ENCODE peak calls at places on chromosomes 7 and 10, in seven cellular contexts. A is mucosa of descending colon, M is HFFc6, W is astrocyte of the spinal cord, N is AG09309, G is GM12865, E is upper lobe of left lung. F is an unnamed sample.

GRCh38 chr10:398954-399353 is 263.7 kb downstream of the ZMYND11 start:
- DNase-seq in A (no peak), M (no peak), W (no peak), N (no peak), G (no peak), E (no peak), F (no peak)

GRCh38 chr10:114593240-114593792 is 64.8 kb downstream of the ABLIM1 start:
- DNase-seq in A (no peak), M (no peak), W (no peak), N (no peak), G (no peak), E (no peak), F (no peak)

GRCh38 chr7:381211-382117 is 91.5 kb downstream of the FOXL3 start:
- DNase-seq in A (no peak), M (no peak), W (no peak), N (no peak), G (no peak), E (peak), F (no peak)

GRCh38 chr10:121340176-121340850 is 257.9 kb downstream of the FGFR2 start:
- DNase-seq in A (no peak), M (no peak), W (no peak), N (no peak), G (no peak), E (no peak), F (peak)

GRCh38 chr7:50153141-50153540 is 60.1 kb upstream of the ZPBP start:
- DNase-seq in A (no peak), M (no peak), W (no peak), N (no peak), G (peak), E (no peak), F (no peak)

GRCh38 chr7:83457022-83457892 is 191.7 kb downstream of the SEMA3E start:
- DNase-seq in A (no peak), M (no peak), W (peak), N (no peak), G (peak), E (no peak), F (no peak)

GRCh38 chr7:158963780-158964222 is 107.4 kb downstream of the DYNC2I1 start:
- DNase-seq in A (no peak), M (no peak), W (no peak), N (no peak), G (no peak), E (no peak), F (no peak)

GRCh38 chr7:135519871-135520270 is 10.0 kb upstream of the CNOT4 start:
- DNase-seq in A (no peak), M (no peak), W (no peak), N (no peak), G (no peak), E (peak), F (no peak)

GRCh38 chr10:3484306-3485187 is 300.5 kb downstream of the KLF6 start:
- DNase-seq in A (no peak), M (no peak), W (peak), N (no peak), G (peak), E (no peak), F (no peak)

GRCh38 chr10:88915781-88916180 is 35.7 kb downstream of the STAMBPL1 start:
- DNase-seq in A (no peak), M (peak), W (no peak), N (no peak), G (no peak), E (no peak), F (no peak)

GRCh38 chr10:34434119-34434594 is 380.9 kb downstream of the PARD3 start:
- DNase-seq in A (no peak), M (peak), W (peak), N (peak), G (no peak), E (no peak), F (no peak)

GRCh38 chr10:75532253-75532924 is 101.0 kb downstream of the LRMDA start:
- DNase-seq in A (no peak), M (no peak), W (peak), N (no peak), G (peak), E (no peak), F (no peak)

GRCh38 chr10:77713506-77714280 is 76.1 kb upstream of the KCNMA1 start:
- DNase-seq in A (no peak), M (no peak), W (peak), N (no peak), G (no peak), E (no peak), F (no peak)

GRCh38 chr10:33982995-33983394 is 648.5 kb upstream of the NRP1 start:
- DNase-seq in A (no peak), M (no peak), W (peak), N (no peak), G (no peak), E (no peak), F (no peak)

GRCh38 chr7:93720106-93720505 is 145.6 kb upstream of the CALCR start:
- DNase-seq in A (no peak), M (no peak), W (no peak), N (no peak), G (no peak), E (no peak), F (no peak)

GRCh38 chr10:14621037-14621436 is 153.7 kb downstream of the FAM107B start:
- DNase-seq in A (no peak), M (no peak), W (no peak), N (no peak), G (no peak), E (no peak), F (no peak)

GRCh38 chr10:14624600-14624999 is 150.1 kb downstream of the FAM107B start:
- DNase-seq in A (no peak), M (no peak), W (no peak), N (no peak), G (no peak), E (no peak), F (no peak)

GRCh38 chr10:14626126-14626525 is 148.6 kb downstream of the FAM107B start:
- DNase-seq in A (no peak), M (no peak), W (no peak), N (no peak), G (no peak), E (no peak), F (no peak)

GRCh38 chr10:14625210-14625621 is 149.5 kb downstream of the FAM107B start:
- DNase-seq in A (no peak), M (no peak), W (no peak), N (no peak), G (no peak), E (no peak), F (no peak)

DNA sequence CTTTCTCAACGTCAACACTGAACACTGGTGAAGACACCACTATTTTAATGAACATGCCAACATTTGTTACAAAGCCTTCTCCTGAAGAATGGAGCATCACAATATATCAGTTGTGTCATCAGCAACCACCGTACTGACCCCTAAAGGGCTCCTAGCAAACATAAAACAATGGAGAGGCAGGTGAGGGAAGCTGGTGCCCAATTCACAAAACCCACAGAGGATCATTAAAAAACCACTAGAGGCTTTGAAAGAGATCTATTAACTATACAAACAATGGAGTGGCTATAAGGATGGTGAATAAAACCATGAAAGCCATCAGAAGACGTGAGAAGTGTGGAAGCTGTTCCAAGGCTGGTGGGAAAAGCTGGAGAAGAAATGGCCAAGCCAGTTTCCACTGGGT is 150.8 kb downstream of the FAM107B start:
- DNase-seq in A (no peak), M (no peak), W (no peak), N (no peak), G (no peak), E (no peak), F (no peak)
- TF ChIP-seq CTCF in A (no peak), M (no peak), W (no peak), N (no peak), G (no peak), E (no peak), F (no peak)

GRCh38 chr10:5888843-5889623 is 660 bp downstream of the ANKRD16 start:
- DNase-seq in A (peak), M (no peak), W (peak), N (no peak), G (peak), E (peak), F (peak)
- TF ChIP-seq CTCF in A (no peak), M (peak), W (no peak), N (no peak), G (no peak), E (no peak), F (no peak)

DNA sequence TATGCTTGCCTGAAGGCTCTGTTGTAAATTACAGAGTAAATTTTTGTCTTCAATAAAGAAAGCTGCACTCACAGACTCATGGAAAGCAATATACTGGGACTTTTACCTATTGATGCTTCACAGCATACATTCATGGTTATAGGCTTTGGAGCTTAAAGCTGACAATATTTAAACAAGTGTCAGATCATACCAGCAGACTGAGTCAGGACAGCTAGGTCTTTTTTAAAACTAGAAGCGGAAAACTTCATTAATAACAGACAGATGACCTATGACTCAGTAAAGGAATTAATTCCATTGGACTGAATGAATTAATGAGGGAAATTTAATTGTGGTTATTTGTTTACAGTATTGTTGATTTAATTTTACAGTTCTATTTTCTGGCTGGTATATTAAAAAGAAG is 165.8 kb upstream of the DGKB start:
- DNase-seq in A (no peak), M (no peak), W (no peak), N (no peak), G (no peak), E (no peak), F (no peak)
- TF ChIP-seq CTCF in A (no peak), M (no peak), W (no peak), N (no peak), G (no peak), E (no peak), F (no peak)

GRCh38 chr10:50929670-50930069 is 44.2 kb upstream of the A1CF start:
- DNase-seq in A (no peak), M (no peak), W (no peak), N (no peak), G (no peak), E (no peak), F (no peak)

GRCh38 chr10:50928190-50928552 is 42.7 kb upstream of the A1CF start:
- DNase-seq in A (no peak), M (no peak), W (no peak), N (no peak), G (no peak), E (no peak), F (no peak)

GRCh38 chr10:50936335-50936734 is 50.9 kb upstream of the A1CF start:
- DNase-seq in A (no peak), M (no peak), W (no peak), N (no peak), G (no peak), E (no peak), F (no peak)

GRCh38 chr10:50927522-50928189 is 42.2 kb upstream of the A1CF start:
- DNase-seq in A (no peak), M (no peak), W (no peak), N (no peak), G (no peak), E (no peak), F (no peak)

GRCh38 chr10:50932113-50932512 is 46.7 kb upstream of the A1CF start:
- DNase-seq in A (no peak), M (no peak), W (no peak), N (no peak), G (no peak), E (no peak), F (no peak)
- TF ChIP-seq CTCF in A (no peak), M (no peak), W (no peak), N (no peak), G (no peak), E (no peak), F (no peak)

GRCh38 chr10:65556006-65556405 is 1369.8 kb upstream of the LRRTM3 start:
- DNase-seq in A (no peak), M (no peak), W (no peak), N (no peak), G (no peak), E (no peak), F (no peak)

GRCh38 chr10:65565246-65565645 is 1360.6 kb upstream of the LRRTM3 start:
- DNase-seq in A (no peak), M (no peak), W (no peak), N (no peak), G (no peak), E (no peak), F (no peak)

GRCh38 chr10:65555192-65555591 is 1370.6 kb upstream of the LRRTM3 start:
- DNase-seq in A (no peak), M (no peak), W (no peak), N (no peak), G (no peak), E (no peak), F (no peak)

DNA sequence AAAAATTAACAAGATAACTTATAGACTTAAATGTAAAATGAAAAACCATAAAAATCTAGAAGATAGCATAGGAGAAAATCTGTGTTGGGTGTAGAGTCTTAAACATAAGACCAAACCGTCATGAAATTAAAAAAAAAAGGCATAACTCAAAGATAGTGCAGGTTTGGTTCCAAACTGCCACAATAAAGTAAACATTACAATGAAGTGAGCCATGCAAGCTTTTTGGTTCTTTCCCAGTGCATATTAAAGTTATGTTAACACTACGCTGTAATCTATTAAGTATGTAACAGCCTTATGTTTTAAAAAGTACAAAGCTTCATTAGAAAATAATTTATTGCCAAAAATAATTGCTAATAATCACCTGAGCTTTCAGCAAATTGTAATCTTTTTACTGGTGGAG is 1366.5 kb upstream of the LRRTM3 start:
- DNase-seq in A (no peak), M (no peak), W (no peak), N (no peak), G (no peak), E (no peak), F (no peak)
- TF ChIP-seq CTCF in A (no peak), M (no peak), W (no peak), N (no peak), G (no peak), E (no peak), F (no peak)

GRCh38 chr10:119545310-119545709 is 2.8 kb upstream of the RGS10 start:
- DNase-seq in A (no peak), M (no peak), W (no peak), N (no peak), G (no peak), E (no peak), F (no peak)

GRCh38 chr10:119542357-119542989 is at the start of gene RGS10:
- DNase-seq in A (peak), M (peak), W (peak), N (peak), G (peak), E (peak), F (peak)

GRCh38 chr10:119541459-119542356 is 811 bp downstream of the RGS10 start:
- DNase-seq in A (peak), M (no peak), W (peak), N (no peak), G (peak), E (no peak), F (no peak)

GRCh38 chr10:119543814-119544642 is 1.5 kb upstream of the RGS10 start:
- DNase-seq in A (no peak), M (peak), W (peak), N (no peak), G (no peak), E (no peak), F (no peak)

DNA sequence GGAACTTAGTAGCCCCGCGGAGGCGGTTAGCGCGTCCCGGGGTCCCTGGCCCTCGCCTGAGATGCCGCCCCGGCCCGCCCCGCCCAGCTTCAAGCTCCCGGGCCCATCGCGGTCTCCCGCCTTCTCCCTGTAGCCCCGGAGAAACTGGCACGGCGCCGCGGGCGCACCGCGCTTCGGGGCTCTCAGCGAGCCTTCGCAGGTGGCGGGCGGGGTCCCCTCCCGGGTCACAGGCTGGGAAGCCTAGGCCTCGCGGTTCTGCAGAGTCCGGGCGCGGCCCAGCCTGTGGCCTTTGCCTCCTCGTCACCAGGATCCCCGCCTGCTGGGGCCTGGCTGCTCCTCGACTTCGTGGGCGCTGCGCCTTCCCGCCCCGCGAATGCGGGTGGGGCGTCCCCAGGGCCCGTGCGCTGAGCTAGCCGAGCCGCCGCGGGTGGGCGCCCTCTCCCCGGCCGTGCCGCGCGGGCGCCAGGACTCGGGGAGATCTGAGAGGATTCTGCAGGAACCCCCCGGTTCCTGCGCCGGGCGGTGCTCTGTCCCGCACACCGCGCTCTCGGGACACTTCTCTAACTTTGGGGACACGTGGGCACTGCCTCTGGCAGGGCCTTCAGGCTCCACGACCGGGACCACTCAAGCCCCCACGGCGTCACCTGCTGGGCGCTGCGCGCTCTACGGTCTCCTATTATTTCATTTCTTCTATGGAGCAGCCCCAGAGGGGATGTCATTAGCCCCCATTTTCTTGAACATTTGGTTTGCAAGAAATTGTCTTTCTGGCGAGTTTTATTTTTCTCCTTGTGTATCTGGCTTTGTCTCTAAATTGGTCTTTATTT is 683 bp upstream of the RGS10 start:
- DNase-seq in A (peak), M (peak), W (peak), N (no peak), G (peak), E (peak), F (peak)
- TF ChIP-seq CTCF in A (no peak), M (peak), W (peak), N (peak), G (peak), E (peak), F (no peak)

DNA sequence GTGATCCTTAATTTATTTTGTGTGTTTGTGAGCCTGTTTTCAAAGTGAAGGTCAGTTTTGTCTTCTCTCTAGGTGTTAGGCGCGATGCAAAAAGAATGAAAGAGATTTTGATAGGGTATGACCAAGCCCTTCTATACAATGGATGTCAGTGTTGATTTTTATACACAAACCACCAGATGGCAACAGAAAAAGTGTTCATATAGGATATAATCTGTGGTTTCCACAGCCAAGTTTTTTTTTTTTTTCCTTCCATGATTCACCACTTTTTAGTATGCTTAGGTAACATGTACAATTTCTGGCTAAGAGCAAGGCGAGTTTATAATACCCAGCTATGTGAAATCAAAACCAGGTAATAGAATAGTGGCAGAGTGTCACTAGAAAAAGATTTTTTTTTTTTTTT is 8.1 kb downstream of the SDK1 start:
- DNase-seq in A (no peak), M (no peak), W (peak), N (no peak), G (no peak), E (no peak), F (no peak)
- TF ChIP-seq CTCF in A (no peak), M (no peak), W (no peak), N (no peak), G (no peak), E (no peak), F (no peak)

GRCh38 chr7:53246974-53247373 is 211.5 kb downstream of the POM121L12 start:
- DNase-seq in A (no peak), M (no peak), W (no peak), N (no peak), G (no peak), E (no peak), F (no peak)

GRCh38 chr7:53252539-53252938 is 217.1 kb downstream of the POM121L12 start:
- DNase-seq in A (no peak), M (no peak), W (no peak), N (no peak), G (no peak), E (no peak), F (no peak)
- TF ChIP-seq CTCF in A (no peak), M (no peak), W (no peak), N (no peak), G (no peak), E (no peak), F (no peak)

DNA sequence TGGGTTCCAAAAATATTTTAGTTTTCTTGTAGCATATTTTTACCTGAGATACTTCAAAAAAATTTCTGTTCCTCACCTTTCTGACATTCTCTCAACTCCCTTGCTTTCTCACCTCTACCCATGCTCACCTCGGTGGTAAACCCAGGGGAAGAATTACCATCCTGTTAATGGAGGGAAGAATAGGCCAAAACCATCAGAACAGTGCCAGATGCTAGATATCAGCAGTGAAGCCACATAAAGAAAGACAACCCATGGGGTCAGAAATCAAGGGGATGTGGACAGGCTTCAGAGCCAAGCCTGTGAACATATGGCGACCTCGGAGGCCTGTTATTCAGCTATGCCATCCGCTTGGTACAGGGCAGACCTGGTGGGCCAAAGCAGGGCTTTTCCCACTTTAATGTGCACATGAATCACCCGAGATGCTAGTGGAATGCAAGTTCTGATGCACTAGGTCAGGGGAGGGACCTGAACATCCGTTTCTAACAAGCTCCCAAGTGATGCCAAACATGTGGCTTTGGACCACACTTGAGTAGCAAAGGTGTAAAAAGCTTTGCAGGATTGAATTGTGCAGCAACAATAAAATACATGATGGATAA is 125.5 kb downstream of the NPY start:
- DNase-seq in A (no peak), M (no peak), W (no peak), N (no peak), G (no peak), E (no peak), F (no peak)
- TF ChIP-seq CTCF in A (no peak), M (no peak), W (no peak), N (no peak), G (no peak), E (no peak), F (no peak)